ENCODE peak calls at places on chromosomes 6 and 20, in four cellular contexts. N is PC-9, F is psoas muscle, S is GM23338. P is an unnamed sample. For H3K27me3 and H3K36me3, the result is how much of the 10 kb centered on the place peaks cover.

GRCh38 chr20:1308702-1309095 is 20.2 kb downstream of the SDCBP2 start:
- DNase-seq in N (no peak), F (no peak), S (no peak), P (no peak)

GRCh38 chr20:17225891-17226409 is 890 bp upstream of the PCSK2 start:
- DNase-seq in N (no peak), F (no peak), S (peak), P (no peak)

GRCh38 chr6:45892696-45893095 is 123.0 kb downstream of the CLIC5 start:
- DNase-seq in N (no peak), F (no peak), S (no peak), P (no peak)

GRCh38 chr6:104855507-104855906 is 4.2 kb downstream of the HACE1 start:
- DNase-seq in N (no peak), F (no peak), S (no peak), P (no peak)

GRCh38 chr20:7147220-7147601 is 379.7 kb downstream of the BMP2 start:
- DNase-seq in N (no peak), F (no peak), S (no peak), P (no peak)

GRCh38 chr20:61369731-61370520 is 117.9 kb downstream of the CDH4 start:
- DNase-seq in N (no peak), F (no peak), S (peak), P (no peak)

GRCh38 chr6:44831002-44831610 is 443.6 kb downstream of the CDC5L start:
- DNase-seq in N (no peak), F (no peak), S (peak), P (no peak)

GRCh38 chr20:23287366-23288190 is 63.0 kb upstream of the NXT1 start:
- DNase-seq in N (no peak), F (no peak), S (no peak), P (no peak)

GRCh38 chr6:3534599-3534998 is 77.7 kb upstream of the SLC22A23 start:
- DNase-seq in N (no peak), F (no peak), S (no peak), P (no peak)

GRCh38 chr20:46789339-46789984 is 80.0 kb downstream of the SLC2A10 start:
- DNase-seq in N (no peak), F (no peak), S (no peak), P (no peak)

GRCh38 chr20:57211949-57212889 is 54.2 kb downstream of the BMP7 start:
- DNase-seq in N (peak), F (peak), S (peak), P (no peak)

GRCh38 chr6:14265049-14266021 is 147.8 kb downstream of the CD83 start:
- DNase-seq in N (no peak), F (no peak), S (peak), P (no peak)

GRCh38 chr6:128807577-128807976 is 75.4 kb upstream of the LAMA2 start:
- DNase-seq in N (no peak), F (no peak), S (peak), P (peak)

GRCh38 chr6:140225587-140226438 is 851.4 kb upstream of the CITED2 start:
- DNase-seq in N (no peak), F (no peak), S (no peak), P (no peak)

GRCh38 chr6:64254558-64254957 is 619.0 kb downstream of the PHF3 start:
- DNase-seq in N (no peak), F (no peak), S (no peak), P (no peak)

GRCh38 chr6:37244430-37245310 is 12.9 kb upstream of the TBC1D22B start:
- DNase-seq in N (no peak), F (peak), S (no peak), P (no peak)

GRCh38 chr6:63352587-63353281 is 33.0 kb upstream of the LGSN start:
- DNase-seq in N (no peak), F (no peak), S (peak), P (no peak)

GRCh38 chr20:44034965-44035635 is 120.4 kb downstream of the TOX2 start:
- DNase-seq in N (no peak), F (no peak), S (no peak), P (no peak)

GRCh38 chr6:157813757-157814455 is 9.1 kb upstream of the SNX9 start:
- DNase-seq in N (no peak), F (no peak), S (no peak), P (no peak)

GRCh38 chr6:149508485-149508884 is 23.7 kb upstream of the ZC3H12D start:
- DNase-seq in N (no peak), F (no peak), S (no peak), P (no peak)

GRCh38 chr6:3809515-3809891 is 39.7 kb upstream of the FAM50B start:
- DNase-seq in N (no peak), F (no peak), S (no peak), P (no peak)

GRCh38 chr6:132364675-132365074 is 36.6 kb downstream of the MOXD1 start:
- DNase-seq in N (no peak), F (no peak), S (no peak), P (no peak)

GRCh38 chr20:9202440-9203080 is 133.7 kb downstream of the PLCB4 start:
- DNase-seq in N (no peak), F (no peak), S (no peak), P (no peak)

GRCh38 chr6:137271245-137272183 is 52.3 kb upstream of the IFNGR1 start:
- DNase-seq in N (peak), F (no peak), S (peak), P (peak)

GRCh38 chr20:16562259-16562658 is 11.0 kb downstream of the KIF16B start:
- DNase-seq in N (no peak), F (no peak), S (no peak), P (no peak)

GRCh38 chr6:17478946-17479345 is 85.6 kb downstream of the CAP2 start:
- DNase-seq in N (no peak), F (no peak), S (no peak), P (no peak)

GRCh38 chr6:15957655-15958169 is 171.2 kb upstream of the MYLIP start:
- DNase-seq in N (no peak), F (no peak), S (no peak), P (no peak)

GRCh38 chr6:169997930-169998218 is 246.5 kb downstream of the ERMARD start:
- DNase-seq in N (no peak), F (no peak), S (no peak), P (no peak)

GRCh38 chr20:1943267-1944002 is 48.2 kb downstream of the SIRPA start:
- DNase-seq in N (no peak), F (peak), S (no peak), P (no peak)

GRCh38 chr6:102051001-102051400 is 657.5 kb downstream of the GRIK2 start:
- DNase-seq in N (no peak), F (no peak), S (no peak), P (no peak)

GRCh38 chr6:102051720-102052119 is 658.2 kb downstream of the GRIK2 start:
- DNase-seq in N (no peak), F (no peak), S (no peak), P (no peak)
- H3K27me3 ChIP-seq in N (under half), F (under half), S (under half), P (under half)

DNA sequence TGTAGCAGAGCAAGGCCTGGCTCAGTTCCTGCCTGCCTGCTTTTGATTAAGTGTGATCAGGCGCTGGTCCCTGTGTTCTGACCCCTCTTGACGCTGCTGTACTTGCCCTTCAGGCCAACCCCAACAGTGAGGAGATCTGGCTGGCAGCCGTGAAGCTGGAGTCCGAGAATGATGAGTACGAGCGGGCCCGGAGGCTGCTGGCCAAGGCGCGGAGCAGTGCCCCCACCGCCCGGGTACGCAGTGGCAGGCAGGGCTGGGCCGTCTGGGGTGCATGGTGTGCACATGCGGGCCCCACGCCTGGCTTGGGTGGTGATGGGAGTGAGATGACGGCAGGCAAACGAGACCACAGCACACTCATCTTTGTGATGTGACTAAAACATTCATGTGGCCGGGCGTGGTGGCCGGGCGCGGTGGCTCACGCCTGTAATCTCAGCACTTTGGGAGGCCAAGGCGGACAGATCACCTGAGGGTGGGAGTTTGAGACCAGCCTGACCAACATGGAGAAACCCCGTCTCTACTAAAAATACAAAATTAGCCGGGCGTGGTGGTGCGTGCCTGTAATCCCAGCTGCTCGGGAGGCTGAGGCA is 10.1 kb upstream of the C20orf204 start:
- DNase-seq in N (no peak), F (no peak), S (no peak), P (no peak)
- H3K36me3 ChIP-seq in N (under half), F (half or more), S (under half), P (half or more)

GRCh38 chr6:27547157-27548075 is 74.5 kb upstream of the ZNF184 start:
- DNase-seq in N (peak), F (no peak), S (peak), P (peak)
- H3K27me3 ChIP-seq in N (under half), F (half or more), S (under half), P (under half)

DNA sequence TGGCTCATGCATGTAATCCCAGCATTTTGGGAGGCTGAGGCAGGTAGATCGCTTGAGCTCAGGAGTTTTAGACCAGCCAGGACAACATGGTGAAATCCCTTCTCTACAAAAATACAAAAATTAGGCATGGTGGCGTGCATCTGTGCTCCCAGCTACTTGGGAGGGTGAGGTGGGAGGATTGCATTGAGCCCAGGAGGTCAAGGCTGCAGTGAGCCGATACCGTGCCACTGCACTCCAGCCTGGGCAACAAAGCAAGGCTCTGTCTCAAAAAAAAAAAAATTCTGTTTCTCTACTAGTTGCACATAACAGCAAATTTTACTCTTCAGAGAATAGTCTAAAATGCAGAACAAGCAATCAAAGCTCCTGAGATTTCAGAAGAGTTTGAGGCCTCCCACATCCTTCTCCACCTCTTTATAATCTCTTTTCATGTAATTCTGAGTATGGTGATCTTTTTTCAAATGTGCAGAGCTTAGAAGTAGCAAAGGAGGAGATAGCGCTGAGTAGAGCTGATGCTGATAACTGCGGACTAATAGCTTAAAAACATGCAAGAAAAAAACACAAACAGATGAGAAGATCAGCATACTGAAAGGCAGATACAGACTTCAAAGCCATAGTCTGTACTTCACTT is 23.3 kb downstream of the LRRN4 start:
- DNase-seq in N (no peak), F (no peak), S (no peak), P (no peak)
- H3K36me3 ChIP-seq in N (under half), F (under half), S (under half), P (under half)

GRCh38 chr6:53833147-53833546 is 38.3 kb downstream of the LRRC1 start:
- DNase-seq in N (peak), F (no peak), S (no peak), P (no peak)

GRCh38 chr6:53830356-53830755 is 35.6 kb downstream of the LRRC1 start:
- DNase-seq in N (no peak), F (no peak), S (no peak), P (no peak)

GRCh38 chr6:53831081-53831839 is 36.5 kb downstream of the LRRC1 start:
- DNase-seq in N (no peak), F (no peak), S (no peak), P (peak)

GRCh38 chr6:53834134-53834533 is 39.3 kb downstream of the LRRC1 start:
- DNase-seq in N (no peak), F (no peak), S (no peak), P (no peak)

GRCh38 chr6:53831956-53832660 is 37.3 kb downstream of the LRRC1 start:
- DNase-seq in N (no peak), F (no peak), S (no peak), P (no peak)
- H3K27me3 ChIP-seq in N (under half), F (under half), S (under half), P (under half)

GRCh38 chr20:36335187-36335870 is 29.2 kb downstream of the DLGAP4 start:
- DNase-seq in N (no peak), F (no peak), S (no peak), P (no peak)

GRCh38 chr20:36333841-36334240 is 27.7 kb downstream of the DLGAP4 start:
- DNase-seq in N (no peak), F (no peak), S (no peak), P (no peak)

GRCh38 chr20:36334281-36335075 is 28.3 kb downstream of the DLGAP4 start:
- DNase-seq in N (no peak), F (no peak), S (no peak), P (no peak)

GRCh38 chr20:36330091-36330490 is 24.0 kb downstream of the DLGAP4 start:
- DNase-seq in N (no peak), F (no peak), S (no peak), P (no peak)

DNA sequence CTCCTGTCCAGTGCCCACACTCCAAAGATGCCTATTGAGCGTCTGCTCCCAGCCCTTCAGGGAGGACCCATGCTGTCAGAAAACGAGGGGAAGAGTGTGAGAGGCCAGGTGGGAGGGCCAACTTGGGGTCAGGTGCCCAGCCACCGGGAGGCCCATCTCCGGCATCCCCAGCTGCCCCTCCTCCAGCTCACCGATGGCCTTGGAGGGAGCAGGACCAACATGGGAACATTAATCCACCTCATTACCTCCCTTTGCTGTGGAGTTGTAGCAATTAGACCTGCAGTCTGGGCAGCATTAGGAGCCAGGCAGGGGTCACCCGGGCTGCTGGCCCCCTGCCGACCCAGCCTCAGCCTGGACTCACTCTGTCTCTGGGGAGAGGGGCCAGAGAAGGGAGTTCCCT is 25.0 kb downstream of the DLGAP4 start:
- DNase-seq in N (no peak), F (no peak), S (no peak), P (no peak)
- H3K36me3 ChIP-seq in N (under half), F (under half), S (under half), P (under half)

P was measured in HAP-1.